ENCODE peak calls at places on chromosomes 11 and 22, in six cellular contexts. S is K562, O is HepG2, F is GM12878, D is GM12891, M is H1. W is an unnamed sample.

GRCh38 chr22:43625242-43625641 is 186.9 kb downstream of the EFCAB6 start:
- DNase-seq in S (no peak), O (no peak), M (no peak), D (no peak), F (no peak), W (no peak)

GRCh38 chr11:55658031-55658573 is 3.9 kb upstream of the OR4C6 start:
- DNase-seq in M (no peak), S (no peak), O (no peak), D (no peak), F (peak), W (no peak)

GRCh38 chr11:13577881-13578280 is 82.1 kb upstream of the PTH start:
- DNase-seq in D (no peak), M (no peak), S (peak), F (no peak), O (no peak), W (no peak)

GRCh38 chr22:24236656-24237055 is 8.2 kb downstream of the GGT5 start:
- DNase-seq in S (no peak), O (no peak), M (no peak), D (no peak), F (no peak), W (no peak)

GRCh38 chr22:41240377-41241132 is at the start of gene CHADL:
- DNase-seq in F (no peak), M (no peak), D (no peak), O (peak), S (no peak), W (no peak)

GRCh38 chr11:68269414-68270081 is 2.2 kb downstream of the C11orf24 start:
- DNase-seq in M (no peak), F (no peak), D (no peak), S (peak), O (peak), W (no peak)

GRCh38 chr11:3197044-3197715 is 21.4 kb downstream of the MRGPRG start:
- DNase-seq in D (no peak), M (no peak), O (no peak), F (no peak), S (no peak), W (no peak)

GRCh38 chr11:32385998-32386397 is 49.3 kb downstream of the WT1 start:
- DNase-seq in D (no peak), M (peak), F (no peak), S (peak), O (peak), W (no peak)

GRCh38 chr11:66904981-66905521 is 48.2 kb downstream of the LRFN4 start:
- DNase-seq in O (no peak), F (no peak), S (no peak), M (no peak), D (no peak), W (no peak)

DNA sequence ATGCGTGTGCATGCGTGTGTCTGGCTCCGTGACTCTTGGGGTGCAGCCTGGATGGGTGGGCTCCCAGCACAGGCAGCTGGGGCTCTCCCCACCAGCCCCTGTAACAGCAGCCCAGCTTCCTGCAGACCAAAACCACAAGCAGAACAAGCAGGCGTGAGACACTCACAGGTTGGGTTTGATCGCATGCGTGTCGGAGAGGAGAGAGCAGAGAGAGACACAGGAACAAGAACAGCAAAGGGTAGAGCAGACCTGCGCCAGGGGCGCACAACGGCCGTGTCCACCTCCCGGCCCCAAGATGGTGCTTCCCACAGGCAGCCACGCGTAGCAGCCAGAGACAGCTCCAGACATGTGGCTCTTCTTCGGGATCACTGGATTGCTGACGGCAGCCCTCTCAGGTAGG is at the start of gene CD6:
- DNase-seq in O (no peak), M (no peak), F (no peak), D (no peak), S (no peak), W (no peak)
- TF ChIP-seq TAF1 in O (no peak), M (no peak), F (no peak), D (no peak), S (no peak), W (no peak)

GRCh38 chr11:119303227-119303718 is 13.7 kb downstream of the MCAM start:
- DNase-seq in O (no peak), M (no peak), F (no peak), D (no peak), S (no peak), W (no peak)

GRCh38 chr11:119299416-119299815 is 17.5 kb downstream of the MCAM start:
- DNase-seq in O (no peak), S (no peak), M (no peak), D (no peak), F (no peak), W (no peak)

GRCh38 chr11:119298726-119299125 is 18.2 kb downstream of the MCAM start:
- DNase-seq in M (no peak), D (no peak), F (no peak), S (no peak), O (no peak), W (no peak)

GRCh38 chr11:119297938-119298337 is 19.0 kb downstream of the MCAM start:
- DNase-seq in D (no peak), O (no peak), F (no peak), S (no peak), M (no peak), W (no peak)

DNA sequence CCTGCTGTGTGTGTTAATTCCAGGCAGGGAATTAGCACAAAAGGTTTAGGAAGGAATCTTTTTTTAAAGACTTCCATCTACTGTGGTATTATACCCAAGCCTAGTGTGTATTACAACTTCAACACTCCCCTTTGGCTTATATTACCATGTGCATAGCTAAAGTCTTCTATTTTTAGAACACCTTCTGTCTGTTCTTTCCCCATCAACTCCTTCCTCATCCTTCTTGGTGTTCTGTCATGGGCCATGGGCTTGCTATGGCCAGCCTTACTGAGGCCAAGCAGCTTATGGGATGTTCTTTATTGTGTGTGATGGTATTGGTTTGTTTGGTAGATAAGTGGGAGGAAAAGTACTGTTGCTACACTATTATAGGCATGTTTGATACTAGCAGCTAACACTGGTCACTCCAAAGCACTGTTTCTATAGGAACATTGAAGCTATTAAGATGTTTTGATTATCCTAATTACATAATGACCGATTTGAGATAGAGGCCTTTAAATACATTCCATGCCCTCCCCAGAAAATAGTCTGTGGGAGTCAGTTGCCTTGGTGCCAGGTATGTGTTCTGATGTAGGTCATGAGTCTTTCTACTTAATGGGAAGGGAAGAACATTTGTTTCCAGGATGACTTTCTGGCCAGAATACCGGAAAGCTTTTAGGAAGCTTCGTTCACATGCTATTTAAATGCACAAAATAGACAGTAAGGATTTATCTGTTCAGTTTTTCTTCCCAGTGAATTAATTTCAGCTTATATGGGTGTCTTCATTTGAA is 16.5 kb downstream of the MCAM start:
- DNase-seq in F (no peak), O (no peak), M (no peak), D (no peak), S (no peak), W (no peak)
- TF ChIP-seq POLR2AphosphoS5 in F (no peak), O (no peak), M (no peak), D (no peak), S (no peak), W (no peak)

DNA sequence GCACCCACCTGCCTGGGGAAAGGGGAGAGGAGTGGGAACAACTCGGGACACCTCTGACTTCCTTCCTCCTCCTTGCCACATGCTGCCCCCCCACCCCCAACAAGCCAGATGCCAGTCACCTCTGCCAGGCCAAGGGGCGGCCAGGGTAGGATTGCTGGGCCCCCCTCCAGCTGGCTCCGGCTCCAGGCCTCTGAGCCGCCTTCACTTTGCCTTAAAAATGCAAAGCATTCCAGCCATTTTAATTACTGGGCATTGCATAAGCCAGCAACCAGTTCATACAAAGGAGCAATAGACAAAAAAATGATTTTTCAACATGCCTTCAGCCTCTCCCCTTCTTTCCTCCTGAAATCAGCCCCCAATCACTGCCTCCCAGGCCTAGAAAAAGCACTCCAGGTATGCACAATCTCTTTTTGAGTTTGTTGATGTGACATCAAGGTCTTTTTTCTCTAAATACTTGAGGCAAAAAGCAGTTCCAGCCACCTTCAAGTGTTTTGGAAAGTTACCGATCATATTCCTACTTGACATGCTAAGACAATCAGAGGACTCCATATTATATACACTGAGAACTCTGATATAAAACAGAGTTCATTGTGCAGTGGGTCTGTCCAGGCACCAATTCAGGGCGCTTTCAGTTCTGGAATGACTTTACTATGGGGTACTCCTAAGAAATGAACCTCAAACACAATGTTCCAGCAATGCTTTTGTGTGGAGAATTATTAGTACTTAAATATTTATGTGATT is 12.5 kb upstream of the TIMP3 start:
- DNase-seq in S (no peak), O (peak), F (no peak), D (no peak), M (no peak), W (no peak)
- TF ChIP-seq POLR2A in S (no peak), O (no peak), F (no peak), D (no peak), M (no peak), W (no peak)

DNA sequence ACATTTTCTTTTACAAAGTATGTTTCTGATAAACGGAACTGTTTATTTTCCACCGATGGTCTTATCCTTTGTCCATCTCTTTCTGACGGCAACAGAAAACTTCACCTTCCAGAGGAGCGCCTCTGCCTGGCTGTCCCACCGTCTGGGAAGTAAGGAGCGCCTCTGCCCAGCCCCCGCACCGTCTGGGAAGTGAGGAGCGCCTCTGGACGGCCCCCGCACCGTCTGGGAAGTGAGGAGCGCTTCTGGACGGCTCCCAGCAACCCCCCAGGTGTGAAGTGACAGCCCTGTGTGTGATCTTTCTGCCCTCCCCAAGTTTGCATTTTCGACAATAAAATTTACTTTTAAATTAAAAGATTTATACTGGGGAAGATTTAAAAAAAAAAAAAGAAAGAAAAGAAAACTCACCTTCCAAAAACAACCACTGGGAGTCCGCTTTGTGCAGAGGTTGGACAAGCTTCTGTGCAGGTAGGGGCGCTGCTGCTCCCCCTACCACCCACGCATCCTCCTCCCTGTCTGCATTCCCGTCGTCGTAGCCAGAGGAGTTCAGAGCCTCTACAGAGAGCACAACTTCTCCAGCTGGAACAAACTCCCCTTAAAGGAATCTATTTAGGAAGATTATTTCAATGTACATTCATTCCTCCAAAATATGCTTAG is 1.0 kb upstream of the APOBEC3B start:
- DNase-seq in M (no peak), D (no peak), F (no peak), O (peak), S (peak), W (no peak)
- TF ChIP-seq TAF1 in M (peak), D (no peak), F (no peak), O (no peak), S (peak), W (no peak)

GRCh38 chr11:57426439-57426753 is 525 bp downstream of the SLC43A3 start:
- DNase-seq in O (no peak), D (no peak), S (peak), F (no peak), M (no peak), W (no peak)

GRCh38 chr11:57426754-57427691 is at the start of gene SLC43A3:
- DNase-seq in F (peak), O (peak), M (peak), S (peak), D (peak), W (peak)

GRCh38 chr11:57424137-57424801 is 2.7 kb downstream of the SLC43A3 start:
- DNase-seq in F (no peak), D (no peak), O (no peak), M (no peak), S (no peak), W (no peak)

GRCh38 chr11:57424802-57425564 is 1.9 kb downstream of the SLC43A3 start:
- DNase-seq in D (peak), S (peak), O (peak), F (peak), M (no peak), W (peak)

GRCh38 chr11:57425565-57426438 is 1.1 kb downstream of the SLC43A3 start:
- DNase-seq in S (no peak), O (no peak), M (no peak), D (no peak), F (no peak), W (no peak)
- TF ChIP-seq POLR2AphosphoS5 in S (no peak), O (no peak), M (no peak), D (no peak), F (no peak), W (no peak)

GRCh38 chr11:1761857-1762536 is 1.7 kb downstream of the CTSD start:
- DNase-seq in M (no peak), F (no peak), S (no peak), D (no peak), O (no peak), W (no peak)

GRCh38 chr11:1765871-1766718 is 2.4 kb upstream of the CTSD start:
- DNase-seq in S (peak), O (no peak), M (no peak), D (no peak), F (no peak), W (no peak)

GRCh38 chr11:1763336-1763795 is 361 bp downstream of the CTSD start:
- DNase-seq in O (no peak), M (no peak), S (no peak), D (no peak), F (no peak), W (peak)

GRCh38 chr11:1762537-1763302 is 1.0 kb downstream of the CTSD start:
- DNase-seq in F (no peak), O (peak), S (peak), M (no peak), D (no peak), W (peak)

DNA sequence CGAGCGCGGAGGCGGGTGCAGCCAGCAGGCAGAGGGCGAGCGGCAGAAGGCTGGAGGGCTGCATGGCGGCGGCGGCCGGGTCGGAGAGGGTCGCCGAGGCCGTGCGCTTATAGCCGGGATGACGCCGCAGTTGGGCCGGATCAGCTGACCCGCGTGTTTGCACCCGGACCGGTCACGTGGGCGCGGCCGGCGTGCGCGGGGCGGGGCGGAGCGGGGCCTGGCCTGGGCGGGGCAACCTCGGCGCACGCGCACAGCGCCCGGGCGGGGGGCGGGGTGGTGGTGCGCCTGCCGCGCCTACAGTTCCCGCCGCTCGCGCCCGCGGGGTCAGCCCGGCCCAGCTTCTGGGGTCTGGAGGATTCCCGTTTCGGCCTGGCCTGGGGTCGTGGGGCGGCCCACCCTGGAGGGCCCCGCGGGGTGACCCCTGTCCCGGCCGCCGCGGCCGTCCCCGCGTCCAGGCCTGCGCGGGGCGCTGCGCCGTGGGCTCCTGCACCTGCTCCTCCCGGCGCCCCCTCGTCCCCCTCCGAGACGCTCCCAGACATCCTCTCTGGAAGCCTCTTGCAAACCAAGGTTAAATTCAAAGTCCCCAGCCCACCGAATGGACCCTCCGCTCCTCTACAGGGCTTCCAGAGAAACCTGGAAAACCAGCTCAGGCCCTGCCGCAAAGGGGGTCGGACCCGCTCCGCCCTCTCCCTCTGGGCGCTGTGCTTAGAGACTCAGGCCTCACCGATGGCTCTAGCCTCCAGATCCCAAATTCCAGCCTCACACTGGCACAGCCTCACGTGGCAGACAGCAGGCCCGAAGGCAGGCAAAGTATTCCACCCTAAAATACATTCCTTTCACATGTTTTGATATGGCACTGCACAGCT is at the start of gene CTSD:
- DNase-seq in O (peak), F (no peak), D (peak), M (no peak), S (peak), W (peak)
- TF ChIP-seq POLR2A in O (peak), F (peak), D (no peak), M (no peak), S (no peak), W (peak)

GRCh38 chr11:71329165-71329510 is 76.8 kb upstream of the SHANK2 start:
- DNase-seq in M (no peak), O (no peak), S (no peak), F (no peak), D (no peak), W (no peak)
- TF ChIP-seq TAF1 in M (no peak), O (no peak), S (no peak), F (no peak), D (no peak), W (no peak)

GRCh38 chr11:129190087-129190486 is 2.0 kb downstream of the ARHGAP32 start:
- DNase-seq in D (no peak), O (no peak), M (no peak), S (no peak), F (no peak), W (no peak)
- TF ChIP-seq POLR2AphosphoS5 in D (no peak), O (no peak), M (no peak), S (no peak), F (no peak), W (no peak)

DNA sequence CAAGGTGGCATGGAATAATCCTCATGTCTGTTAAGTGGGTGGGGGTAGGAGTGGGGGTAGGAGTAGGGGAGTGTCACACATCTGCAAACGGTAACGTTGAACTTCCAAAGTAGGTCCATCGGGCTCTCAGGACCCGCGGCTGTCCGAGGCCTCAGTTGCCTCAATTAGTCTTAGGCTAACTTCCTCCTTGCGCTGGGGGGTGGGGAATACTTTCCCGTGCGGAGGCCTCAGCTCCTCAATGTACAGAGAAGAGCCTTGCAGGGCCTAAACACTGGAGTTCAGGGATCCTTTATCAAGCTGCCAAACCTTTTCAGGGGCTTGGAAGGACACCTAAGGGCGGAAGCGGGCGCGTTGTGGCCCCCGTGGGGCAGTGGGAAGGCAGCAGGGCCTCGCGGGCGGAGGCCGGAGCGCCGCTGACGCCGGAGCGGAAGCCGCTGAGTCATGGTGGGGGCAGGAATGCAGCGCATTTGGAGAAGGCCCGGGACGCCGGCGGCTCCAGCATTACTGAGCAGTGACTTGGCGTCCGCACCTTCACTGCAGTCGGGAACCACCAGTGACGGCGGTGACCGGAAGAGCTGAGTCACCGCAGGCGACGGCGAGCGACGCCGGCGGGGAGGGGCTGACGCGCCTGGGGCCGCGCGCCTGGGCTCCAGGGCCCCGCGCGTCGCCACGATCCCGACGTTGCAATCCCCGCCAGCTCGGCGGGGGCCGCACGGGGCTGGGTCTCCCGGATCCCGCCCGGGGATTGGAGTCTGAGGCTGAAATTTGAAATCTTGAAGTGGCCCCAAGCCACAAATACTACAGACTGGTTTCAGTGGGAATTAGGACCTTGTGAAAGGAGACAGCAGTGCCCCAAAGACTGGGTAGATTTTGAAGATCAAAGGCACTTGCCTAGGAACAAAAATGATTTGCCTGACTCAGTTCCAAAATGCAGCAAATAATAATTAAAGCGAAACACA is 20.2 kb upstream of the IPO7 start:
- DNase-seq in M (peak), F (peak), D (peak), S (peak), O (peak), W (peak)
- TF ChIP-seq POLR2A in M (peak), F (peak), D (peak), S (peak), O (peak), W (peak)